ENCODE peak calls at places on chromosome 7, in five cellular contexts. Q, P, F, X and E are unnamed samples.

GRCh38 chr7:33261585-33261984 is 132.2 kb downstream of the BBS9 start:
- DNase-seq in Q (no peak), P (no peak), F (no peak), X (peak; percentile 52), E (no peak)

GRCh38 chr7:129188372-129188891 is at the start of gene SMO:
- DNase-seq in Q (peak; percentile 94), P (peak; percentile 88), F (no peak), X (no peak), E (no peak)

GRCh38 chr7:152464312-152465117 is 28.7 kb upstream of the KMT2C start:
- DNase-seq in Q (peak; percentile 87), P (peak; percentile 83), F (no peak), X (peak; percentile 51), E (peak; percentile 50)

GRCh38 chr7:20170626-20171025 is 46.6 kb downstream of the MACC1 start:
- DNase-seq in Q (no peak), P (no peak), F (no peak), X (no peak), E (no peak)

GRCh38 chr7:106891545-106892410 is 26.7 kb downstream of the PIK3CG start:
- DNase-seq in Q (no peak), P (no peak), F (no peak), X (no peak), E (no peak)

GRCh38 chr7:156003220-156004162 is 191.2 kb upstream of the SHH start:
- DNase-seq in Q (peak; percentile 35), P (no peak), F (no peak), X (no peak), E (no peak)

GRCh38 chr7:104891949-104892348 is 122.1 kb upstream of the KMT2E start:
- DNase-seq in Q (no peak), P (no peak), F (no peak), X (no peak), E (no peak)

GRCh38 chr7:7347045-7347444 is 164.7 kb downstream of the C1GALT1 start:
- DNase-seq in Q (no peak), P (no peak), F (no peak), X (no peak), E (no peak)

GRCh38 chr7:142759433-142759832 is 10.2 kb downstream of the PRSS1 start:
- DNase-seq in Q (peak; percentile 31), P (no peak), F (no peak), X (no peak), E (no peak)

GRCh38 chr7:105130048-105130447 is 116.0 kb downstream of the KMT2E start:
- DNase-seq in Q (peak; percentile 20), P (no peak), F (no peak), X (no peak), E (no peak)

GRCh38 chr7:29123611-29124190 is 22.6 kb downstream of the CPVL start:
- DNase-seq in Q (no peak), P (no peak), F (no peak), X (no peak), E (no peak)

GRCh38 chr7:69776611-69777010 is 178.3 kb downstream of the AUTS2 start:
- DNase-seq in Q (no peak), P (no peak), F (no peak), X (no peak), E (no peak)

GRCh38 chr7:69780377-69780776 is 182.1 kb downstream of the AUTS2 start:
- DNase-seq in Q (peak; percentile 72), P (peak; percentile 43), F (no peak), X (no peak), E (no peak)

GRCh38 chr7:69782917-69783684 is 184.8 kb downstream of the AUTS2 start:
- DNase-seq in Q (no peak), P (no peak), F (no peak), X (no peak), E (no peak)

GRCh38 chr7:69778138-69778537 is 179.9 kb downstream of the AUTS2 start:
- DNase-seq in Q (no peak), P (no peak), F (no peak), X (no peak), E (no peak)

GRCh38 chr7:69781412-69781846 is 183.2 kb downstream of the AUTS2 start:
- DNase-seq in Q (no peak), P (peak; percentile 44), F (no peak), X (no peak), E (no peak)
- H3K4me3 ChIP-seq in Q (no peak overlapping the region), P (no peak overlapping the region), F (no peak overlapping the region), X (no peak overlapping the region), E (no peak overlapping the region)

DNA sequence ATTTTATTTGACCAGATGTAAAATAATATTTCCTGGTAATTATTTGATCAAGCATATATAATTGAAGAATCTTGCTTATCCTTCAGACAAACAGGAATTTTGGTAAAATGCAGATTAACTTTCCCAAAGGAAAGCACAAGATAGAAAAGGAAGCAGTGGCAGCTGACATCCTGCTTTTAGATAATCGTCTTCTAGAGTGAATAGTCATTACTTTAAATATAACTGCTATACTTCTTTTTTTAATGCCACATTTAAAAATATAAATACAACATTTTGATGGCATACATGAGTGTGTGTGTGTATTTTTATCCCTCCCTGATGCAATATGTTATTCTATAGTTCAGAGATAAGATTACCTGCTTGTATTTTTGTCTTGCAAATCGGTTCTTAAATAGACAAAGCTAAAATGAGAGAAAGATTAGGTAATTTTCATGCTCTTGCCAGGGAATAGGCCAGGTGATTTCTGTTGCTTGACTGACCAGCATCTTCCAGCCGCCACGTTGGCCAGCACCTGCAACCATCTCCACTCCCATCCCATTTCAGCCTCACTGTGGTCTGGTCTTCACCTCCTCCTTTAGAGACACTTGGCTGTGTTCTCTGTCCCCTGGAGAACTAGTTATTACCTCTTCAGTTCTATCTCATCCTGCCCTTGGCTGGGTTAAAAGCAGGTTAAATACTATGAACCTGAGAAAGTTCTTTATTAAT is 58.1 kb downstream of the MDFIC start:
- DNase-seq in Q (no peak), P (no peak), F (no peak), X (no peak), E (no peak)
- H3K4me3 ChIP-seq in Q (no peak overlapping the region), P (no peak overlapping the region), F (no peak overlapping the region), X (no peak overlapping the region), E (no peak overlapping the region)

DNA sequence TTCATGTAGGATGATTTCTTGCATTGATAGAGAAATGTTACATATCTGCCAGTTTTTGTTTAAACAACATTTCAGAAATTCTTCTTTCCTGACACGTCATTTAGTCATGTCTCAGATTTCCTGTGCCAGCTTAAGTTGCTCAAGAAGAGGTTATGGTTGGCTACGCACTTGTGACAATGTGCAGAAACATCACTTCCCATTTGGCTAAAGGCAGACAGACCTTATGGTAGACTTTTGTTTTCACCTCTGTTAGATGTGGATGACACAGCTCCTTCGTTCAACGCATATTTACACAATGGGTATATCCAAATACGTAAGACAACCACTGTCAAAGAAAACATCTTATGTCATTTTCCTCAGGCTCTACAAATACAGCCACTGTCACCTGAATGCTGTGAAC is 125.8 kb downstream of the DOCK4 start:
- DNase-seq in Q (no peak), P (no peak), F (no peak), X (peak; percentile 73), E (no peak)
- H3K4me3 ChIP-seq in Q (no peak overlapping the region), P (no peak overlapping the region), F (no peak overlapping the region), X (no peak overlapping the region), E (no peak overlapping the region)

GRCh38 chr7:43655584-43655983 is 72.7 kb downstream of the STK17A start:
- DNase-seq in Q (no peak), P (no peak), F (no peak), X (no peak), E (no peak)

GRCh38 chr7:43656997-43657396 is 72.3 kb downstream of the COA1 start:
- DNase-seq in Q (no peak), P (no peak), F (no peak), X (no peak), E (no peak)

GRCh38 chr7:43660141-43660540 is 69.2 kb downstream of the COA1 start:
- DNase-seq in Q (no peak), P (no peak), F (no peak), X (no peak), E (no peak)

GRCh38 chr7:43659549-43659896 is 69.8 kb downstream of the COA1 start:
- DNase-seq in Q (no peak), P (no peak), F (no peak), X (no peak), E (no peak)

GRCh38 chr7:43658718-43659548 is 70.4 kb downstream of the COA1 start:
- DNase-seq in Q (no peak), P (no peak), F (no peak), X (peak; percentile 78), E (no peak)
- H3K4me3 ChIP-seq in Q (no peak overlapping the region), P (no peak overlapping the region), F (no peak overlapping the region), X (no peak overlapping the region), E (no peak overlapping the region)

GRCh38 chr7:124761164-124761715 is 4.4 kb downstream of the GPR37 start:
- DNase-seq in Q (no peak), P (no peak), F (no peak), X (no peak), E (no peak)

GRCh38 chr7:124765401-124766352 is at the start of gene GPR37:
- DNase-seq in Q (peak; percentile 97), P (peak; percentile 76), F (peak; percentile 8), X (peak; percentile 83), E (peak; percentile 10)

GRCh38 chr7:124764071-124764846 is 1.3 kb downstream of the GPR37 start:
- DNase-seq in Q (peak; percentile 67), P (no peak), F (peak; percentile 1), X (no peak), E (no peak)

GRCh38 chr7:124764847-124765400 is 668 bp downstream of the GPR37 start:
- DNase-seq in Q (peak; percentile 82), P (peak; percentile 43), F (peak; percentile 11), X (peak; percentile 2), E (no peak)

DNA sequence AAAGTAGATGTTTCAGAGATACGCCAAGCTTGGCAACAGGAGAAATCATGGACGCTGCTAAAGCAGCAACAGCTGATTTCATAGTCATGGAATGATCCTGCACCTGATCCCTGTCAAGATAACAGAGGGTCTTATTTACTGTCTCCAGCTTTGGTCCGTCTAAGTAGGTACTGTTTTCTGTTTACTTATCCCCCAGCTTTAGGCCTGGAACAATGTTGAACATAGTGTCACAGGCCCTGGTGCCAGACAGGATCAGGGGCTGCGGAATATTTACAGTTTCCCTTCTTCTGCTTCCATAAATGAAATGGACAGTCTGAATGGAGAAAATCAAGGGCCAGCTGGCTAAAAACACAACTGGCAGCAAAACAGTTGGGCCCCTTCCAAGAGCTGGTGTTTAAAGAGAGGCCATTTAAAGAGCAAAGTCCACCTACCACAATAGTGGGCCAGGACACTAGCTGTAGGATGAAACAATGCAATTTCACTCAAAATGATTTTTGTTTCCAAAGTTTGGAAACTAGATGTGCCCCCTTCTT is 2.9 kb downstream of the GPR37 start:
- DNase-seq in Q (no peak), P (no peak), F (no peak), X (no peak), E (no peak)
- H3K4me3 ChIP-seq in Q (peak overlapping the region; percentile 100), P (no peak overlapping the region), F (no peak overlapping the region), X (no peak overlapping the region), E (no peak overlapping the region)